ENCODE peak calls at places on chromosomes 5 and 9, in six cellular contexts. Q is stomach; F is lower leg skin; K is upper lobe of right lung; L is foreskin fibroblast; A is CD4-positive, CD25-positive, alpha-beta regulatory T cell. O is an unnamed sample.

GRCh38 chr9:35650341-35651158 is at the start of gene SIT1:
- DNase-seq in Q (no peak), F (no peak), K (no peak), L (no peak), A (peak), O (peak)

GRCh38 chr5:176894298-176894697 is 4.8 kb downstream of the HK3 start:
- DNase-seq in Q (peak), F (no peak), K (no peak), L (no peak), A (no peak), O (no peak)

GRCh38 chr5:175670358-175670757 is 12.5 kb downstream of the HRH2 start:
- DNase-seq in Q (no peak), F (no peak), K (no peak), L (no peak), A (no peak), O (no peak)

GRCh38 chr5:7886849-7887460 is 18.0 kb downstream of the MTRR start:
- DNase-seq in Q (no peak), F (no peak), K (no peak), L (peak), A (peak), O (no peak)

GRCh38 chr5:113614191-113614590 is 100.7 kb downstream of the YTHDC2 start:
- DNase-seq in Q (no peak), F (no peak), K (no peak), L (no peak), A (no peak), O (no peak)

GRCh38 chr5:27818888-27819287 is 780.5 kb upstream of the CDH9 start:
- DNase-seq in Q (no peak), F (no peak), K (no peak), L (no peak), A (no peak), O (no peak)

GRCh38 chr5:115374057-115374775 is 77.8 kb upstream of the CCDC112 start:
- DNase-seq in Q (no peak), F (no peak), K (no peak), L (no peak), A (no peak), O (no peak)

GRCh38 chr5:168575391-168576372 is 3.5 kb downstream of the PANK3 start:
- DNase-seq in Q (no peak), F (no peak), K (no peak), L (no peak), A (no peak), O (no peak)

GRCh38 chr5:581266-581665 is 30.9 kb upstream of the CEP72 start:
- DNase-seq in Q (peak), F (no peak), K (no peak), L (no peak), A (no peak), O (no peak)

GRCh38 chr5:126384985-126385384 is 38.2 kb upstream of the GRAMD2B start:
- DNase-seq in Q (no peak), F (no peak), K (no peak), L (peak), A (no peak), O (no peak)

GRCh38 chr9:89916001-89916635 is 311.3 kb downstream of the GADD45G start:
- DNase-seq in Q (no peak), F (no peak), K (no peak), L (no peak), A (no peak), O (no peak)

GRCh38 chr5:19988447-19988846 is 447 bp upstream of the CDH18 start:
- DNase-seq in Q (no peak), F (no peak), K (no peak), L (no peak), A (no peak), O (no peak)
- H3K4me3 ChIP-seq in Q (peak), F (no peak), K (no peak), L (peak), A (no peak), O (no peak)

GRCh38 chr9:15220658-15221310 is 86.2 kb downstream of the TTC39B start:
- DNase-seq in Q (no peak), F (no peak), K (no peak), L (peak), A (no peak), O (no peak)

GRCh38 chr9:15221746-15222145 is 85.3 kb downstream of the TTC39B start:
- DNase-seq in Q (no peak), F (no peak), K (no peak), L (peak), A (no peak), O (no peak)

GRCh38 chr9:15218994-15219393 is 88.0 kb downstream of the TTC39B start:
- DNase-seq in Q (no peak), F (no peak), K (no peak), L (no peak), A (no peak), O (no peak)

GRCh38 chr9:15219511-15219910 is 87.5 kb downstream of the TTC39B start:
- DNase-seq in Q (no peak), F (no peak), K (no peak), L (no peak), A (no peak), O (no peak)

DNA sequence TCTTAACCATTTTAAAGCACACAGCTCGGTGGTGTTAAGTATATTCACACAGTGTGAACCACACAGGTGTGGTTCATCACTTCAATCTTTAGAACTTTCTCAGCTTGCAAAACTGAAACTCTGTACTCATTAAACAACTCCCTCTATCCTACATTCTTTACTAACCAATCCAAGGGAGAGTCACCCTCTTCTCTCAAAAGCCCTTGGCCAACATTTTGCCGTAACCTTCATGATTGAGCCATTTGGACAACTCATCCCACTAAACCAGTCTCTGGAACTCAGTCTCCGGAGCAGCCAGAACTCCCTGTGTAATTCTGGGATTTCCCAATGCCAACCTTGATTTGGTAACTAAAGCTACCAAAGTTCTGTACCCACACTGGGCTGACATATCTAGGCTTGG is 84.7 kb downstream of the TTC39B start:
- DNase-seq in Q (no peak), F (no peak), K (no peak), L (peak), A (no peak), O (no peak)
- H3K4me3 ChIP-seq in Q (no peak), F (no peak), K (no peak), L (no peak), A (no peak), O (no peak)

GRCh38 chr5:52943808-52944207 is 45.3 kb upstream of the ITGA2 start:
- DNase-seq in Q (no peak), F (no peak), K (no peak), L (no peak), A (no peak), O (no peak)

GRCh38 chr5:52943285-52943684 is 45.9 kb upstream of the ITGA2 start:
- DNase-seq in Q (no peak), F (no peak), K (no peak), L (no peak), A (no peak), O (no peak)

GRCh38 chr5:52947851-52948250 is 41.3 kb upstream of the ITGA2 start:
- DNase-seq in Q (no peak), F (no peak), K (no peak), L (no peak), A (no peak), O (no peak)

GRCh38 chr5:52947208-52947607 is 41.9 kb upstream of the ITGA2 start:
- DNase-seq in Q (no peak), F (no peak), K (no peak), L (peak), A (no peak), O (no peak)

GRCh38 chr5:52945040-52945439 is 44.1 kb upstream of the ITGA2 start:
- DNase-seq in Q (no peak), F (no peak), K (no peak), L (no peak), A (no peak), O (no peak)
- H3K4me3 ChIP-seq in Q (peak), F (no peak), K (peak), L (peak), A (peak), O (peak)

DNA sequence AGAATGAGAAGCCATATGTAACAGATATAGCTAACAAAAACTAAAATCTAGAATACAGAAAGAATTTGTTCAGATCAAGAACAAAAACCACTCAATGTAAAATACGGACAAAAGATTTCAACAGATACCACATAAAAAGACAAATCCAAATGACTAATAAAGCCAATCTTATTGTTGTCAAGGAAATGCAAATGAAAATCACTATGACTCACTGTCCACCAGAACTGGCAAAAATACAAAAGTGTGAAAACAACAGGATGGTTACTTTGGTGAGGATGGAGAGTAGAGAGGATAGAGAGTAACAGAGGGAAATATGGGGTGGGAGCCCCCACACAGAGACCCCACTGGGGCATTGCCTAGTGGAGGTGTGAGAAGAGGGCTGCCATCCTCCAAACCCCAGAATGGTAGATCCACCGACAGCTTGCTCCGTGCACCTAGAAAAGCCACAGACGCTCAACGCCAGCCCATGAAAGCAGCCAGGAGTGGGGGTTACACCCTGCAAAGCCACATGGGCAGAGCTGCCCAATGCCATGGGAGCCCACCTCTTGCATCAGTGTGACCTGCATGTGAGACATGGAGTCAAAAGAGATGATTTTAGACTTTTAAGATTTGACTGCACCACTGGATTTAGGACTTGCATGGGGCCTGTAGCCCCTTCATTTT is 15.2 kb upstream of the RHOBTB3 start:
- DNase-seq in Q (no peak), F (no peak), K (no peak), L (peak), A (peak), O (no peak)
- H3K4me3 ChIP-seq in Q (no peak), F (no peak), K (no peak), L (no peak), A (no peak), O (no peak)

GRCh38 chr9:129422843-129423700 is 197.8 kb downstream of the C9orf50 start:
- DNase-seq in Q (no peak), F (no peak), K (no peak), L (no peak), A (no peak), O (no peak)
- H3K4me3 ChIP-seq in Q (no peak), F (no peak), K (no peak), L (no peak), A (no peak), O (no peak)

O was measured in DND-41.